ENCODE peak calls at places on chromosomes 3 and 15, in ten cellular contexts. I is T-helper 9 cell; O is amniotic stem cell; S is HL-60; Q is T1000; Y is HEK293T; Z is NCI-H1105; A is KBM-7; T is naive thymus-derived CD8-positive, alpha-beta T cell; M is AG10803. D is an unnamed sample.

GRCh38 chr3:136114421-136114820 is 81.7 kb downstream of the MSL2 start:
- DNase-seq in I (no peak), Y (no peak), T (no peak), Q (no peak), S (no peak), A (no peak), Z (no peak), M (no peak), O (no peak), D (no peak)

GRCh38 chr3:130014526-130014925 is 40.0 kb downstream of the TRH start:
- DNase-seq in T (no peak), I (no peak), O (no peak), M (peak; percentile 89), S (no peak), Q (no peak), Z (no peak), Y (no peak), A (no peak), D (no peak)

GRCh38 chr15:42090781-42091180 is 3.6 kb downstream of the PLA2G4D start:
- DNase-seq in Q (no peak), I (no peak), Z (no peak), O (no peak), M (no peak), T (no peak), A (no peak), S (no peak), Y (no peak), D (no peak)

GRCh38 chr3:141373768-141374526 is 5.6 kb downstream of the ZBTB38 start:
- DNase-seq in O (no peak), A (no peak), M (no peak), Q (no peak), Z (no peak), S (no peak), I (no peak), Y (no peak), T (no peak), D (no peak)

GRCh38 chr15:79680721-79681120 is 216.1 kb downstream of the MTHFS start:
- DNase-seq in Q (peak; percentile 62), Z (no peak), T (no peak), I (no peak), A (no peak), Y (no peak), S (no peak), M (peak; percentile 68), O (peak; percentile 72), D (peak; percentile 7)

GRCh38 chr3:10432931-10433330 is 72.5 kb downstream of the ATP2B2 start:
- DNase-seq in M (peak; percentile 12), T (no peak), I (no peak), S (no peak), A (no peak), Z (no peak), O (no peak), Q (no peak), Y (no peak), D (no peak)

GRCh38 chr3:129045675-129046036 is 14.9 kb upstream of the GP9 start:
- DNase-seq in T (peak; percentile 44), Z (no peak), Q (no peak), I (no peak), S (no peak), M (no peak), O (no peak), Y (no peak), A (no peak), D (no peak)

GRCh38 chr3:135973846-135974245 is 8.3 kb downstream of the PPP2R3A start:
- DNase-seq in M (no peak), Z (no peak), O (no peak), T (no peak), Y (no peak), I (no peak), S (no peak), Q (no peak), A (no peak), D (no peak)

GRCh38 chr3:153219147-153219546 is 57.1 kb downstream of the RAP2B start:
- DNase-seq in Y (no peak), M (peak; percentile 67), Z (no peak), T (no peak), Q (no peak), I (no peak), A (no peak), S (no peak), O (no peak), D (no peak)

GRCh38 chr3:24137958-24138875 is 193.1 kb downstream of the NR1D2 start:
- DNase-seq in O (no peak), M (no peak), Q (no peak), A (no peak), T (no peak), Z (peak; percentile 70), S (no peak), Y (no peak), I (no peak), D (no peak)

GRCh38 chr15:42808921-42809320 is 72.0 kb upstream of the CDAN1 start:
- DNase-seq in T (no peak), A (no peak), S (no peak), Q (no peak), O (no peak), Z (no peak), M (no peak), I (no peak), Y (no peak), D (no peak)

GRCh38 chr15:70200511-70200991 is 102.8 kb upstream of the TLE3 start:
- DNase-seq in A (peak; percentile 92), Y (no peak), S (no peak), M (peak; percentile 49), T (no peak), I (no peak), O (no peak), Z (peak; percentile 58), Q (no peak), D (no peak)

GRCh38 chr3:178275311-178275710 is 260.9 kb upstream of the KCNMB2 start:
- DNase-seq in M (no peak), S (no peak), Q (no peak), T (no peak), A (no peak), O (no peak), Z (no peak), Y (no peak), I (no peak), D (no peak)

GRCh38 chr15:90194655-90195054 is 6.5 kb upstream of the SEMA4B start:
- DNase-seq in A (no peak), Q (no peak), S (no peak), T (no peak), Z (no peak), I (no peak), O (no peak), M (no peak), Y (no peak), D (no peak)

GRCh38 chr3:66378256-66378655 is 122.6 kb downstream of the LRIG1 start:
- DNase-seq in I (peak; percentile 52), S (no peak), O (no peak), Y (peak; percentile 62), T (no peak), M (no peak), A (peak; percentile 14), Q (no peak), Z (no peak), D (no peak)

GRCh38 chr3:133851266-133851906 is 44.3 kb downstream of the RAB6B start:
- DNase-seq in Q (no peak), S (no peak), O (no peak), A (no peak), Y (no peak), T (no peak), Z (no peak), I (no peak), M (no peak), D (no peak)

GRCh38 chr3:172569128-172570008 is 46.1 kb upstream of the TNFSF10 start:
- DNase-seq in M (no peak), Y (no peak), I (no peak), O (no peak), Z (no peak), S (no peak), A (no peak), T (no peak), Q (no peak), D (no peak)

GRCh38 chr15:101062471-101063171 is 143.5 kb downstream of the LRRK1 start:
- DNase-seq in T (no peak), Y (no peak), O (no peak), M (no peak), A (no peak), Q (no peak), Z (no peak), I (no peak), S (no peak), D (no peak)

GRCh38 chr3:134768845-134769244 is 26.2 kb upstream of the EPHB1 start:
- DNase-seq in I (no peak), Q (no peak), Y (no peak), S (no peak), A (no peak), M (no peak), T (no peak), O (no peak), Z (no peak), D (no peak)

GRCh38 chr3:128322030-128323022 is 144.4 kb downstream of the DNAJB8 start:
- DNase-seq in M (peak; percentile 50), Q (no peak), I (peak; percentile 44), Y (peak; percentile 48), Z (no peak), S (peak; percentile 5), T (peak; percentile 71), O (no peak), A (peak; percentile 51), D (peak; percentile 42)